ENCODE peak calls at places on chromosome 5, in five cellular contexts. Y, V, I, Q and D are unnamed samples.

GRCh38 chr5:109083937-109084336 is 325.8 kb downstream of the PJA2 start:
- DNase-seq in Y (peak; percentile 72), V (no peak), I (no peak), Q (no peak), D (no peak)

GRCh38 chr5:165101709-165102108 is 1596.3 kb downstream of the MAT2B start:
- DNase-seq in Y (no peak), V (no peak), I (no peak), Q (no peak), D (no peak)

GRCh38 chr5:176639981-176640380 is 7.3 kb upstream of the TSPAN17 start:
- DNase-seq in Y (no peak), V (no peak), I (no peak), Q (no peak), D (no peak)

GRCh38 chr5:72355706-72356299 is 35.6 kb downstream of the PTCD2 start:
- DNase-seq in Y (peak; percentile 54), V (peak; percentile 22), I (peak; percentile 22), Q (no peak), D (peak; percentile 35)

GRCh38 chr5:91332267-91333044 is 50.7 kb downstream of the ARRDC3 start:
- DNase-seq in Y (peak; percentile 18), V (peak; percentile 80), I (peak; percentile 88), Q (no peak), D (peak; percentile 83)

GRCh38 chr5:89435347-89435746 is 552.4 kb upstream of the MEF2C start:
- DNase-seq in Y (no peak), V (no peak), I (no peak), Q (no peak), D (no peak)

GRCh38 chr5:50553560-50553984 is 112.5 kb upstream of the EMB start:
- DNase-seq in Y (peak; percentile 33), V (no peak), I (no peak), Q (no peak), D (no peak)

GRCh38 chr5:95955996-95956899 is 5.4 kb downstream of the ELL2 start:
- DNase-seq in Y (no peak), V (no peak), I (peak; percentile 66), Q (no peak), D (peak; percentile 60)

GRCh38 chr5:31410089-31410488 is 121.8 kb downstream of the DROSHA start:
- DNase-seq in Y (no peak), V (no peak), I (no peak), Q (no peak), D (no peak)

GRCh38 chr5:81789033-81789432 is 38.1 kb upstream of the SSBP2 start:
- DNase-seq in Y (peak; percentile 65), V (peak; percentile 73), I (peak; percentile 62), Q (no peak), D (peak; percentile 65)

GRCh38 chr5:61599370-61600140 is 267.5 kb downstream of the ZSWIM6 start:
- DNase-seq in Y (peak; percentile 24), V (peak; percentile 20), I (peak; percentile 34), Q (no peak), D (no peak)

GRCh38 chr5:137264573-137264972 is 234.6 kb downstream of the SPOCK1 start:
- DNase-seq in Y (no peak), V (peak; percentile 57), I (peak; percentile 96), Q (no peak), D (peak; percentile 85)

GRCh38 chr5:78727786-78728761 is 79.5 kb upstream of the LHFPL2 start:
- DNase-seq in Y (no peak), V (no peak), I (no peak), Q (peak; percentile 97), D (no peak)

GRCh38 chr5:106766913-106767312 is 903.8 kb downstream of the EFNA5 start:
- DNase-seq in Y (no peak), V (no peak), I (no peak), Q (no peak), D (peak; percentile 60)

GRCh38 chr5:129820-130219 is 37.9 kb downstream of the PLEKHG4B start:
- DNase-seq in Y (no peak), V (peak; percentile 85), I (peak; percentile 92), Q (no peak), D (peak; percentile 68)

GRCh38 chr5:567664-568060 is 43.4 kb upstream of the SLC9A3 start:
- DNase-seq in Y (no peak), V (no peak), I (no peak), Q (no peak), D (no peak)

GRCh38 chr5:132822650-132823480 is 7.6 kb downstream of the SHROOM1 start:
- DNase-seq in Y (peak; percentile 50), V (no peak), I (peak; percentile 56), Q (no peak), D (no peak)

GRCh38 chr5:2103940-2104339 is 221.2 kb upstream of the IRX4 start:
- DNase-seq in Y (no peak), V (no peak), I (no peak), Q (no peak), D (no peak)

GRCh38 chr5:83844320-83845068 is 123.8 kb upstream of the HAPLN1 start:
- DNase-seq in Y (peak; percentile 56), V (peak; percentile 74), I (peak; percentile 95), Q (no peak), D (no peak)

GRCh38 chr5:36389245-36389644 is 87.5 kb upstream of the RANBP3L start:
- DNase-seq in Y (no peak), V (no peak), I (no peak), Q (no peak), D (peak; percentile 48)
- TF ChIP-seq CTCF in Y (no peak), V (no peak), I (no peak), Q (no peak), D (no peak)

DNA sequence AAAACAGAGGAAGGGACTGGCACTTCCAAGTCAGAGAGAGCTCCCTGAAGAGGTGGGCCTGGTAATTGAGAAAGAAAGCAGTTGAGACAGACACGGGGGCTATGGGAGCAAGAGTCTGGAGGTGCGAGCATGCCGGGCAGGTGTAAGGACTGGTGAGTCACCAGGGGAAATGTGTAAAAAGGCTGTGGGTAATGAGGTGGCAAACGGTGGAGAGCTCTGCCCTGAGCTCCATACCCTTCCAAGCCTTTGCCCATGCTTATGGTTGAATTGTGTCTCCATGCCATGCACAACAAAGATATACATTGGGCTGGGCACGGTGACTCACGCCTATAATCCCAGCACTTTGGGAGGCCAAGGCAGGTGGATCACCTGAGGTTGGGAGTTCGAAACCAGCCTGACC is 18.0 kb upstream of the JADE2 start:
- DNase-seq in Y (peak; percentile 42), V (no peak), I (no peak), Q (no peak), D (no peak)
- H3K4me3 ChIP-seq in Y (no peak overlapping the region), V (no peak overlapping the region), I (no peak overlapping the region), Q (no peak overlapping the region), D (no peak overlapping the region)

DNA sequence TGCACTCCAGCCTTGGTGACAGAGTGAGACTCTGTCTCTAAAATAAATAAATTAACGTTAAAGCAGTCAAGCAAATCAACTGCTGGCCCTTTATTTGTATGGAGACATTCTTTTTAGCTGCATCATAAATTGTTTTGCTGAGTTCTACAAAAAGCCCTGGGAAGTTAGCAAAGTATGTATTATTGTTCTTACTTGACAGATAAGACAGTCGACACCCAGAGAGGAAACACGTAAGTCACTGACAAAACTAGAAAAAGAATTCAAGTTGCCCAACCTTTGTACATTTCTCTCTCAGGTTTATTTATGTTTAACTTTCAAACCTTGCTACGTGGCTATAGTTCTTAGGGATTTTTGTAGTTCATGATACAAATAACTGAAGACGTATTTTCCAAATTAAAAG is 40.4 kb upstream of the MACIR start:
- DNase-seq in Y (peak; percentile 80), V (peak; percentile 87), I (peak; percentile 94), Q (no peak), D (no peak)
- TF ChIP-seq CTCF in Y (no peak), V (no peak), I (no peak), Q (no peak), D (no peak)

GRCh38 chr5:75512383-75513074 is 838 bp downstream of the POLK start:
- DNase-seq in Y (no peak), V (peak; percentile 1), I (peak; percentile 6), Q (no peak), D (no peak)
- H3K4me3 ChIP-seq in Y (peak overlapping the region; percentile 88), V (peak overlapping the region; percentile 85), I (peak overlapping the region; percentile 79), Q (peak overlapping the region; percentile 91), D (peak overlapping the region; percentile 88)

GRCh38 chr5:35651002-35651756 is 33.5 kb downstream of the SPEF2 start:
- DNase-seq in Y (peak; percentile 67), V (peak; percentile 57), I (peak; percentile 40), Q (peak; percentile 83), D (peak; percentile 71)
- TF ChIP-seq CTCF in Y (peak; percentile 74), V (peak; percentile 63), I (peak; percentile 60), Q (peak; percentile 90), D (peak; percentile 60)

DNA sequence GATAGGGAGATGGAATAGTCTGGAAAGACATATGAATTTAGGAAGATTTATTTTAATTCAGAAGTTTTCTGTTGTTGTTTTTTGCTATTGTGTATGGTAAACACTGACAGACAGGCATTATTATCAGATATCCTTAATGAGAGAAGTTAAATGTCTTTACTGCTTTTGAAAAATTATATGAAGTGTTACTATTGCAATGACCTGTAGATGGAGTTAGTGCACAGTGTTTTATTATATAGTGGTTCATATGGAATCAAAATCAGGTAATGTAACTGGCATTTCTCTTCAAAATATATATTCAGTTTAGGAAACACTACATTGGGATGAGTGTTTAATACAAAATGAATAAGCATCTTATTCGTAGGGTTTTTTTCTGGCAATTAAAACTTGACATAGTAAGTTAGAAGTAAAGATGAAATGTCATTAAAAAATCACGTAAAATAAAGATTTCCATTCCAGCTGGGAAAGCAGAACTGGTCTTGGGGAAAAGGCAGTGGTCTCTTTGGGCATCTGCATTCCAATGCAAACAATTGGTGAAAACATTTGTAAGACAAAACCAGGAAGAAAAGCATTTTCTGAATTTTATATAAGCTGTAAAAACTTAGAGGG is 3.9 kb downstream of the GABRA1 start:
- DNase-seq in Y (peak; percentile 6), V (no peak), I (no peak), Q (peak; percentile 2), D (no peak)
- H3K4me3 ChIP-seq in Y (no peak overlapping the region), V (no peak overlapping the region), I (no peak overlapping the region), Q (no peak overlapping the region), D (no peak overlapping the region)

GRCh38 chr5:134227786-134228185 is 1.9 kb upstream of the PPP2CA start:
- DNase-seq in Y (no peak), V (no peak), I (no peak), Q (no peak), D (no peak)

GRCh38 chr5:134225780-134226440 is at the start of gene PPP2CA:
- DNase-seq in Y (peak; percentile 99), V (peak; percentile 98), I (peak; percentile 97), Q (peak; percentile 96), D (peak; percentile 99)

GRCh38 chr5:134226441-134227192 is 744 bp upstream of the PPP2CA start:
- DNase-seq in Y (peak; percentile 30), V (peak; percentile 54), I (peak; percentile 36), Q (no peak), D (no peak)

GRCh38 chr5:134228624-134229023 is 2.8 kb upstream of the PPP2CA start:
- DNase-seq in Y (no peak), V (no peak), I (no peak), Q (no peak), D (no peak)

DNA sequence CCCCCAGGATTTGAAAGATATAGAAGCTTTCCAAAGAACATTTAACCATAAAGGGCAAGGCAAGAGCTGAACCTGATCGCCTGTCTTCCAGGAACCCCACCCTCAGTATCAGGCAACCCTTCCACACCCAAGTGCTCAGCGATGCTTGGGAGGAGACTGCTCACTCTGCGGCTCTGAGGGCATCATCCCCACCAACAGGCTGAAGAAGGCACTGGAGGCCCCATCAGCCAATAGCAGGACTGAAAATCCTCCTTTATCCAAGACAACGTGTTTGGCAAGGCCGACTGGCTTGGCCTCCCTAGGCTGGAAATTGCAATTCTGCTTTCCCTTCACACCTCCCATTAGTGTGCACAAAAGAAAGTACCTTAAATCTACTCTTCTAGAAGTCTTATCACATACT is 1.4 kb upstream of the PPP2CA start:
- DNase-seq in Y (peak; percentile 80), V (peak; percentile 23), I (peak; percentile 23), Q (peak; percentile 30), D (peak; percentile 52)
- TF ChIP-seq CTCF in Y (peak; percentile 32), V (no peak), I (no peak), Q (no peak), D (no peak)